ENCODE peak calls at places on chromosomes 6 and 20, in nine cellular contexts. O is neural crest cell; V is GM13977; Z is HFFc6; N is endothelial cell; B is nephron progenitor cell; E is CD4-positive, alpha-beta T cell; R is left ventricle myocardium inferior; F is AG09319. K is an unnamed sample.

GRCh38 chr20:31678389-31679356 is 41.0 kb downstream of the COX4I2 start:
- DNase-seq in O (no peak), V (no peak), Z (peak), N (no peak), B (peak), E (no peak), R (no peak), F (no peak), K (no peak)

GRCh38 chr20:33731693-33732165 is at the start of gene ZNF341:
- DNase-seq in O (peak), V (peak), Z (peak), N (peak), B (peak), E (peak), R (peak), F (peak), K (no peak)

GRCh38 chr20:44633872-44634600 is 17.5 kb downstream of the ADA start:
- DNase-seq in O (no peak), V (no peak), Z (no peak), N (no peak), B (no peak), E (no peak), R (no peak), F (no peak), K (no peak)

GRCh38 chr6:148857817-148858390 is 111.1 kb downstream of the UST start:
- DNase-seq in O (no peak), V (no peak), Z (peak), N (no peak), B (no peak), E (no peak), R (no peak), F (peak), K (no peak)

GRCh38 chr20:17611540-17612286 is 41.8 kb downstream of the DSTN start:
- DNase-seq in O (no peak), V (peak), Z (peak), N (no peak), B (no peak), E (no peak), R (no peak), F (no peak), K (no peak)

GRCh38 chr6:147567141-147567805 is 58.8 kb downstream of the SAMD5 start:
- DNase-seq in O (no peak), V (no peak), Z (no peak), N (no peak), B (no peak), E (no peak), R (no peak), F (no peak), K (no peak)

GRCh38 chr6:144077881-144078280 is 17.5 kb downstream of the SF3B5 start:
- DNase-seq in O (no peak), V (no peak), Z (no peak), N (no peak), B (no peak), E (no peak), R (no peak), F (no peak), K (no peak)

GRCh38 chr6:71913431-71913830 is 27.1 kb downstream of the RIMS1 start:
- DNase-seq in O (no peak), V (no peak), Z (no peak), N (no peak), B (no peak), E (no peak), R (no peak), F (no peak), K (no peak)

GRCh38 chr6:134026597-134026996 is 25.8 kb downstream of the SLC2A12 start:
- DNase-seq in O (no peak), V (no peak), Z (no peak), N (no peak), B (no peak), E (no peak), R (no peak), F (no peak), K (no peak)

GRCh38 chr6:108801331-108801730 is 46.9 kb upstream of the ARMC2 start:
- DNase-seq in O (no peak), V (no peak), Z (no peak), N (no peak), B (no peak), E (no peak), R (no peak), F (no peak), K (no peak)

GRCh38 chr20:2002365-2002764 is 8.5 kb upstream of the PDYN start:
- DNase-seq in O (no peak), V (no peak), Z (no peak), N (no peak), B (no peak), E (no peak), R (no peak), F (no peak), K (no peak)

GRCh38 chr6:95948324-95948723 is 67.5 kb upstream of the FUT9 start:
- DNase-seq in O (no peak), V (no peak), Z (no peak), N (no peak), B (no peak), E (no peak), R (no peak), F (no peak), K (no peak)

GRCh38 chr20:1893721-1894470 is 1.3 kb upstream of the SIRPA start:
- DNase-seq in O (no peak), V (no peak), Z (no peak), N (no peak), B (peak), E (no peak), R (peak), F (no peak), K (peak)

GRCh38 chr6:21110684-21111398 is 482.7 kb upstream of the SOX4 start:
- DNase-seq in O (no peak), V (no peak), Z (no peak), N (no peak), B (no peak), E (no peak), R (no peak), F (no peak), K (no peak)

GRCh38 chr6:25181923-25182322 is 97.3 kb upstream of the CARMIL1 start:
- DNase-seq in O (no peak), V (no peak), Z (peak), N (no peak), B (no peak), E (no peak), R (no peak), F (no peak), K (no peak)

GRCh38 chr6:95576621-95577316 is 566 bp upstream of the MANEA start:
- DNase-seq in O (no peak), V (peak), Z (no peak), N (no peak), B (no peak), E (no peak), R (no peak), F (no peak), K (no peak)

GRCh38 chr6:48412656-48413055 is 301.7 kb upstream of the PTCHD4 start:
- DNase-seq in O (no peak), V (no peak), Z (no peak), N (no peak), B (no peak), E (no peak), R (no peak), F (no peak), K (no peak)

GRCh38 chr6:166540631-166541331 is 45.7 kb downstream of the RAMACL start:
- DNase-seq in O (no peak), V (peak), Z (no peak), N (no peak), B (no peak), E (peak), R (no peak), F (no peak), K (peak)

GRCh38 chr20:43409041-43409913 is 48.4 kb upstream of the SRSF6 start:
- DNase-seq in O (peak), V (no peak), Z (peak), N (no peak), B (peak), E (no peak), R (no peak), F (no peak), K (no peak)

GRCh38 chr20:58691773-58692578 is 624 bp upstream of the NPEPL1 start:
- DNase-seq in O (no peak), V (no peak), Z (no peak), N (no peak), B (no peak), E (no peak), R (peak), F (no peak), K (peak)

GRCh38 chr20:48049631-48050030 is 264.4 kb upstream of the SULF2 start:
- DNase-seq in O (no peak), V (no peak), Z (no peak), N (no peak), B (no peak), E (no peak), R (no peak), F (no peak), K (no peak)

GRCh38 chr6:157579467-157580031 is 198.6 kb downstream of the ZDHHC14 start:
- DNase-seq in O (no peak), V (no peak), Z (peak), N (no peak), B (no peak), E (no peak), R (no peak), F (no peak), K (no peak)

GRCh38 chr6:53813096-53813495 is 18.3 kb downstream of the LRRC1 start:
- DNase-seq in O (no peak), V (no peak), Z (no peak), N (no peak), B (no peak), E (no peak), R (no peak), F (no peak), K (no peak)

GRCh38 chr20:58112017-58112781 is 116.3 kb downstream of the ANKRD60 start:
- DNase-seq in O (no peak), V (no peak), Z (peak), N (no peak), B (no peak), E (no peak), R (no peak), F (no peak), K (no peak)

GRCh38 chr6:44161997-44162338 is 3.3 kb downstream of the CAPN11 start:
- DNase-seq in O (no peak), V (no peak), Z (peak), N (no peak), B (no peak), E (no peak), R (no peak), F (no peak), K (no peak)

GRCh38 chr20:41734506-41734945 is 116.3 kb upstream of the CHD6 start:
- DNase-seq in O (peak), V (peak), Z (peak), N (peak), B (peak), E (peak), R (no peak), F (no peak), K (peak)

GRCh38 chr6:19301980-19302379 is 535.2 kb upstream of the ID4 start:
- DNase-seq in O (no peak), V (no peak), Z (peak), N (no peak), B (no peak), E (no peak), R (no peak), F (no peak), K (no peak)

GRCh38 chr6:143059616-143060353 is 904 bp upstream of the AIG1 start:
- DNase-seq in O (no peak), V (peak), Z (peak), N (no peak), B (no peak), E (peak), R (no peak), F (peak), K (peak)

GRCh38 chr20:43102394-43102793 is 87.3 kb downstream of the PTPRT start:
- DNase-seq in O (no peak), V (peak), Z (no peak), N (no peak), B (peak), E (no peak), R (no peak), F (no peak), K (no peak)

DNA sequence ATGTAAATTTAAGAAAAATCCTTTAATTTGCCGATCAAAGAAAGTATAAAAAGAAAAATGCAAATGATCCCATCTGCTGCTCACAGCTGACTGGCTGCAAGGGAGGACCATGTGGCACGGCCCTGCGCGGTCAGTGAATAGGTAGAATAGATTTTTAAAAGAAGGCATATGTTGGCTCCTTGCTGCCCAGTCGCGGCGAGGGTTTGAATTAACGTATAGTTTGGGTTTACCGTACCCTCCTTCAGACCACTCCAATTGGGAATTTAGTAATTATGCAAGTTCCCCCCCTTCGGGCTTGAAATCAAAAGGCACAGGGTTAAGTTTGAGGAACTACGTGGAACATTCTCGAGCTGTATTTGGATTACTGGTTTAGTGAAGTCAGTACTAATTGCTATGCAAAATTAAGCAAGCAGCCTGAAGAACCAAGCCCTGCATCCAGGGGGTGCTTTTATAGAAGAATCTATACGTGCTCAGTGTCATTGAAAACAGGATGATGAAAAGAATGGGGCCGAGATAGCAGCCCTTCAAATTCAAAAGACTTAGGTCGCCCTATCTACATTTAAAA is 1.1 kb upstream of the BEND3 start:
- DNase-seq in O (peak), V (peak), Z (no peak), N (peak), B (peak), E (no peak), R (no peak), F (no peak), K (peak)
- TF ChIP-seq CTCF in O (peak), V (peak), Z (peak), N (peak), B (no peak), E (no peak), R (no peak), F (no peak), K (peak)

DNA sequence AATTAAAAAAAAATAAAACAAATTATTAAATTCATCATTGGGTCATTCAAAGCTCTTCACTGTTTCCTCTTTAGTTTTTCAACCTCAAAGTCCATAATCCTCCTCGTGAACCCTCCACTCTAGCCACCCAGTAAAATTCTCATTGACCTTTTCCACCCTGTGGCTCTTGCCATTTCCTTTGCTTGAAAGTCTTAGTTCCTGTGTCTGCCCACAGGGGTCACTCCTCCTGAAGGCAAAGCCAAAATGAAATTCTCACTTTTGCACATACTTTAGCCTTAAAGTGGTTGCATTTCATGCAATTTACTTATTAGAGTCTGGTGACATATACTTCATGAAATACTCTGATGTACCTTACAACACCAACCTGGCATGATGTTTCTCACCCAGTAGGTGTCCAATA is 263.7 kb downstream of the BMP2 start:
- DNase-seq in O (no peak), V (no peak), Z (no peak), N (peak), B (no peak), E (no peak), R (no peak), F (no peak), K (no peak)
- TF ChIP-seq CTCF in O (peak), V (peak), Z (no peak), N (peak), B (no peak), E (no peak), R (no peak), F (peak), K (no peak)

GRCh38 chr6:3068329-3069223 is at the start of gene RIPK1:
- DNase-seq in O (peak), V (peak), Z (peak), N (peak), B (peak), E (peak), R (peak), F (peak), K (peak)

GRCh38 chr6:3061501-3061941 is 6.8 kb upstream of the RIPK1 start:
- DNase-seq in O (no peak), V (no peak), Z (peak), N (no peak), B (no peak), E (no peak), R (no peak), F (no peak), K (no peak)

GRCh38 chr6:3058957-3059356 is 9.3 kb upstream of the RIPK1 start:
- DNase-seq in O (no peak), V (no peak), Z (no peak), N (no peak), B (no peak), E (no peak), R (no peak), F (no peak), K (no peak)

DNA sequence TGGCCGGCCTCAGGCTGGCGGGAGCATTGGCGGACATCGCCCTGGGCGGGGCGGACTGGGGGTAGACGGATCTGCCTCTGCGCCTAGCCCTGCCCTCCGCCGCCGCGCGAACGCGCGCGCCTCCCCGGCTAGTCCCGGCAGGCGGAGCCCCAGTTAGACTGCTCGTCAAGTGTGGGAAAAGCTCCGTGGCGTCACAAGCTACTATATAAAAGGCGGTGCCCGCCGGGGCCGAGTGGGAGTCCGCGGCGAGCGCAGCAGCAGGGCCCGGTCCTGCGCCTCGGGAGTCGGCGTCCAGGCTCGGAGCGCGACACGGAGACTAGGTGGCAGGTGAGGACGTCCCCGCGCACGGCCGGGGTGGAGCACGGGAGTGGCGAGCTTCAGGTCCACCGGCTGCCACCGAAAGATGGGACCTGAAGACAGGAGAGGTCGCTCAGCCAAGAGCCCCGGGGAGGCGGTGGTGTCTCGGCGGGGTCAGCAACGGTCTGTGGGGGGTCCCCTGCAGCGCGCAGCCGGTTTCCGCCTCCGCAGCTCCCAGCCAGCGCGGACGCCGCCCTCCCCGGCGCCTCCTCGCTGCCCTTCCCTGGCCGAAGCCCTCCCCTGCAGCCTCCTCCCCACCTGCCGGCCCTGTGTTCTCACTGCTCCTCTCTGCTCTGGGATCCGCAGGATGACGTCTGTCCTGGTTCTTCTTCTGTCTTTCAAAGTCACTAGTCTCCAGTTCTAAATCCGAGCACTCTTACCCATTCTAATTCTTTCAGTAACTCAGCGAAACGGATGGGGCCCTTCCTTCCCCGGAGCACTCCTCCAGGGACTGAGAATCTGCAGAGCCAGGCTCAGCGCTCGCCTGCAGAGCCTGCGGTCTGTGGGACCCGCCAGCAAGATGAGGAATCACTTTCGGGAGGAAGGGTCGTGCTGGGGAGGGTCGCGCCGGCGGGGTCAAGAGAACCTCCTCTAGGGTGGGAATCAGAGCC is 4.3 kb upstream of the RIPK1 start:
- DNase-seq in O (peak), V (peak), Z (peak), N (peak), B (peak), E (peak), R (peak), F (peak), K (peak)
- TF ChIP-seq CTCF in O (no peak), V (no peak), Z (peak), N (no peak), B (no peak), E (no peak), R (peak), F (no peak), K (no peak)

GRCh38 chr20:35636095-35636494 is 20.5 kb downstream of the SPAG4 start:
- DNase-seq in O (no peak), V (no peak), Z (no peak), N (no peak), B (no peak), E (no peak), R (no peak), F (no peak), K (no peak)
- TF ChIP-seq CTCF in O (no peak), V (no peak), Z (no peak), N (no peak), B (no peak), E (no peak), R (no peak), F (no peak), K (no peak)

GRCh38 chr6:14210663-14211595 is 93.4 kb downstream of the CD83 start:
- DNase-seq in O (peak), V (peak), Z (peak), N (peak), B (peak), E (peak), R (peak), F (peak), K (peak)
- TF ChIP-seq CTCF in O (peak), V (peak), Z (peak), N (peak), B (peak), E (peak), R (peak), F (peak), K (peak)

DNA sequence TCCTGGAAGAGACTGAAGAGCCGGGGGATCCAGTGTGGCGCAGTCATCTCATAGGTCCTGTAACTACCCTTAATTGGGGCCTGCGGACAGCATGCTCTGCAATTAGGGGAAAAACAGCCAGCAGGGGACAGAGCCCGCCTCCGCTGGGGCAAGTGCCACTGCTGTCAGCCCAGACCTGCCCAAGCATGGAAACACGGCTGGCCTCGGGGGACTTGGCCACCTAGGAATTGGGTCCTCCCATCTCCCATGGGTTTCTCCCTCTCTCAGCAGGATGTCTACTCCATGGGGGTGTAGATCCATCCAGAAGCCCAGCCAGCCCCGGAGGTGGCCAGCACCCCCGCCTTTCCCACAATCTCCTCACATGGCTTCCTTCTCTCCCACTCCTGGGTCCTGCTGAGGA is 3.6 kb downstream of the GHRH start:
- DNase-seq in O (no peak), V (no peak), Z (no peak), N (no peak), B (peak), E (no peak), R (no peak), F (no peak), K (no peak)
- TF ChIP-seq CTCF in O (no peak), V (no peak), Z (no peak), N (no peak), B (no peak), E (no peak), R (no peak), F (no peak), K (no peak)

GRCh38 chr6:28531479-28532128 is 5.9 kb downstream of the GPX5 start:
- DNase-seq in O (no peak), V (no peak), Z (no peak), N (no peak), B (no peak), E (no peak), R (no peak), F (no peak), K (no peak)
- TF ChIP-seq CTCF in O (no peak), V (no peak), Z (no peak), N (no peak), B (no peak), E (no peak), R (no peak), F (no peak), K (no peak)

DNA sequence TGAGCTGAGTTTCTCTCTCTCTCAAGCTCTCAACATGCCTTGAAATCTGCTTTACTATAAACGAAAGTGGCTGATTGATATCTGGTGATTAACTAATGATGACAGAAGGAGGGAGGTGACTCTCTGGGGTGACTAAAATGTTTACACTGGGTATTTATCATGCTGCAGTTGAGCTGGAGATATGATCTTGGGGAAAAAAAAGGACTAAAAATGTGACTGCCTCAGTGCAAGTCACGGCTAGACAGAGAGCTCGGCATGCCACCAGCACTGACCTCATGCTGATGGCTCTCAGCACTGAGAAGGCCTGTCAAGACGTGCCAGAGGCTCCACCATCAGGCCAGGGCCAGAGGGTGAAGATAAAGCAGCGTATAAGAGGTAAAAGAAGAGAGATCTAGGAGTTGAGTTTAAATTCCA is 103.1 kb upstream of the SPACA1 start:
- DNase-seq in O (no peak), V (no peak), Z (peak), N (no peak), B (peak), E (no peak), R (peak), F (peak), K (no peak)
- TF ChIP-seq CTCF in O (no peak), V (peak), Z (peak), N (no peak), B (no peak), E (no peak), R (peak), F (peak), K (no peak)

K was measured in B cell.